ENCODE peak calls at places on chromosomes 1 and 21, in ten cellular contexts. Y is ecto neural progenitor cell, F is Caki2, C is hepatocyte, I is NCI-H510A, S is lower lobe of right lung, A is mesothelial cell of epicardium, X is globus pallidus, Q is DMS153, T is epithelial cell of prostate. J is an unnamed sample.

GRCh38 chr21:45857761-45858160 is 123.8 kb upstream of the COL6A1 start:
- DNase-seq in Y (peak), F (no peak), C (no peak), I (no peak), S (no peak), A (no peak), X (no peak), Q (no peak), T (no peak), J (no peak)

GRCh38 chr1:208455821-208456220 is 211.6 kb upstream of the PLXNA2 start:
- DNase-seq in Y (no peak), F (no peak), C (no peak), I (no peak), S (no peak), A (no peak), X (no peak), Q (no peak), T (no peak), J (no peak)

GRCh38 chr1:21762022-21762404 is 20.9 kb downstream of the USP48 start:
- DNase-seq in Y (no peak), F (no peak), C (no peak), I (no peak), S (no peak), A (no peak), X (no peak), Q (no peak), T (no peak), J (no peak)

GRCh38 chr1:14842891-14843290 is 244.4 kb downstream of the KAZN start:
- DNase-seq in Y (no peak), F (no peak), C (no peak), I (no peak), S (no peak), A (no peak), X (no peak), Q (no peak), T (no peak), J (no peak)

GRCh38 chr1:28160677-28161328 is 15.7 kb downstream of the PTAFR start:
- DNase-seq in Y (no peak), F (no peak), C (no peak), I (no peak), S (peak), A (no peak), X (no peak), Q (no peak), T (peak), J (no peak)

GRCh38 chr1:112522621-112523020 is 13.9 kb downstream of the WNT2B start:
- DNase-seq in Y (no peak), F (peak), C (peak), I (no peak), S (no peak), A (no peak), X (no peak), Q (no peak), T (peak), J (no peak)

GRCh38 chr1:43770111-43770510 is 62.8 kb downstream of the ST3GAL3 start:
- DNase-seq in Y (no peak), F (no peak), C (no peak), I (no peak), S (no peak), A (no peak), X (no peak), Q (no peak), T (no peak), J (no peak)

GRCh38 chr1:17128361-17128760 is 9.1 kb upstream of the PADI2 start:
- DNase-seq in Y (no peak), F (peak), C (no peak), I (no peak), S (no peak), A (no peak), X (peak), Q (no peak), T (peak), J (no peak)

GRCh38 chr1:29126198-29126597 is 2.5 kb upstream of the TMEM200B start:
- DNase-seq in Y (no peak), F (no peak), C (no peak), I (no peak), S (peak), A (no peak), X (no peak), Q (no peak), T (no peak), J (no peak)

GRCh38 chr1:214002472-214002871 is 14.7 kb downstream of the PROX1 start:
- DNase-seq in Y (no peak), F (no peak), C (peak), I (peak), S (no peak), A (no peak), X (peak), Q (peak), T (no peak), J (peak)

GRCh38 chr1:9265037-9265436 is 27.7 kb upstream of the SPSB1 start:
- DNase-seq in Y (no peak), F (no peak), C (no peak), I (no peak), S (no peak), A (no peak), X (no peak), Q (no peak), T (no peak), J (no peak)

GRCh38 chr1:56330400-56331026 is 248.8 kb downstream of the PLPP3 start:
- DNase-seq in Y (no peak), F (no peak), C (peak), I (no peak), S (no peak), A (no peak), X (no peak), Q (no peak), T (no peak), J (no peak)

GRCh38 chr1:199780948-199781347 is 246.6 kb upstream of the NR5A2 start:
- DNase-seq in Y (no peak), F (no peak), C (no peak), I (no peak), S (no peak), A (no peak), X (no peak), Q (no peak), T (no peak), J (no peak)

GRCh38 chr1:219659005-219659632 is 46.2 kb upstream of the ZC3H11B start:
- DNase-seq in Y (no peak), F (no peak), C (no peak), I (no peak), S (no peak), A (no peak), X (peak), Q (no peak), T (no peak), J (no peak)

GRCh38 chr1:59045137-59045536 is 251.8 kb upstream of the FGGY start:
- DNase-seq in Y (no peak), F (no peak), C (no peak), I (no peak), S (no peak), A (no peak), X (no peak), Q (no peak), T (no peak), J (no peak)

GRCh38 chr1:245921417-245921816 is 585.7 kb downstream of the SMYD3 start:
- DNase-seq in Y (no peak), F (no peak), C (no peak), I (no peak), S (no peak), A (no peak), X (no peak), Q (no peak), T (no peak), J (no peak)

GRCh38 chr1:6889875-6890480 is 104.7 kb downstream of the CAMTA1 start:
- DNase-seq in Y (no peak), F (peak), C (peak), I (peak), S (peak), A (no peak), X (peak), Q (peak), T (no peak), J (no peak)

GRCh38 chr1:223731076-223731770 is 18.9 kb downstream of the CAPN2 start:
- DNase-seq in Y (no peak), F (no peak), C (peak), I (no peak), S (peak), A (peak), X (peak), Q (no peak), T (no peak), J (no peak)

GRCh38 chr1:99548924-99549605 is 96.8 kb upstream of the PALMD start:
- DNase-seq in Y (no peak), F (no peak), C (peak), I (peak), S (no peak), A (no peak), X (no peak), Q (peak), T (no peak), J (no peak)

GRCh38 chr1:227357229-227358078 is 39.2 kb upstream of the CDC42BPA start:
- DNase-seq in Y (peak), F (peak), C (peak), I (no peak), S (no peak), A (no peak), X (no peak), Q (no peak), T (no peak), J (no peak)

GRCh38 chr1:175208773-175209492 is 16.4 kb upstream of the KIAA0040 start:
- DNase-seq in Y (no peak), F (no peak), C (no peak), I (peak), S (no peak), A (no peak), X (no peak), Q (no peak), T (no peak), J (no peak)

GRCh38 chr1:23984417-23985186 is 4.5 kb upstream of the SRSF10 start:
- DNase-seq in Y (no peak), F (peak), C (peak), I (no peak), S (no peak), A (peak), X (no peak), Q (no peak), T (peak), J (no peak)

GRCh38 chr1:184262119-184262518 is 124.7 kb upstream of the C1orf21 start:
- DNase-seq in Y (no peak), F (no peak), C (no peak), I (no peak), S (no peak), A (no peak), X (no peak), Q (no peak), T (no peak), J (no peak)

GRCh38 chr1:207787776-207788175 is 35.9 kb downstream of the CD46 start:
- DNase-seq in Y (no peak), F (no peak), C (no peak), I (no peak), S (no peak), A (no peak), X (no peak), Q (no peak), T (no peak), J (no peak)

GRCh38 chr1:221667504-221667903 is 74.4 kb downstream of the DUSP10 start:
- DNase-seq in Y (no peak), F (peak), C (peak), I (no peak), S (no peak), A (no peak), X (no peak), Q (no peak), T (peak), J (no peak)

GRCh38 chr1:109438798-109439297 is 12.6 kb upstream of the PSMA5 start:
- DNase-seq in Y (no peak), F (peak), C (peak), I (no peak), S (no peak), A (no peak), X (no peak), Q (no peak), T (no peak), J (no peak)

GRCh38 chr1:156821801-156822200 is 5.2 kb upstream of the SH2D2A start:
- DNase-seq in Y (no peak), F (no peak), C (no peak), I (no peak), S (no peak), A (no peak), X (no peak), Q (no peak), T (no peak), J (no peak)

GRCh38 chr1:204917802-204918201 is 47.1 kb downstream of the NFASC start:
- DNase-seq in Y (no peak), F (no peak), C (no peak), I (no peak), S (no peak), A (no peak), X (no peak), Q (no peak), T (no peak), J (no peak)

GRCh38 chr1:201882665-201883132 is 6.0 kb upstream of the SHISA4 start:
- DNase-seq in Y (no peak), F (peak), C (no peak), I (no peak), S (no peak), A (no peak), X (no peak), Q (no peak), T (no peak), J (no peak)

GRCh38 chr1:206708058-206708457 is 23.4 kb downstream of the MAPKAPK2 start:
- DNase-seq in Y (no peak), F (no peak), C (no peak), I (no peak), S (no peak), A (no peak), X (no peak), Q (no peak), T (no peak), J (no peak)

GRCh38 chr1:161198877-161199431 is at the start of gene ADAMTS4:
- DNase-seq in Y (peak), F (no peak), C (peak), I (no peak), S (no peak), A (no peak), X (peak), Q (no peak), T (no peak), J (peak)

GRCh38 chr1:16677552-16678423 is 11.0 kb upstream of the RNU1-3 start:
- DNase-seq in Y (peak), F (peak), C (no peak), I (no peak), S (peak), A (no peak), X (peak), Q (peak), T (peak), J (no peak)

GRCh38 chr1:23282967-23283366 is 61.1 kb downstream of the HNRNPR start:
- DNase-seq in Y (no peak), F (peak), C (no peak), I (no peak), S (no peak), A (no peak), X (no peak), Q (no peak), T (no peak), J (no peak)

GRCh38 chr1:155009742-155010141 is 7.1 kb downstream of the ZBTB7B start:
- DNase-seq in Y (no peak), F (no peak), C (no peak), I (no peak), S (no peak), A (no peak), X (no peak), Q (no peak), T (no peak), J (no peak)

GRCh38 chr1:164320780-164321683 is 238.0 kb upstream of the PBX1 start:
- DNase-seq in Y (peak), F (no peak), C (peak), I (peak), S (peak), A (peak), X (peak), Q (peak), T (no peak), J (peak)

GRCh38 chr1:91712981-91713841 is 172.7 kb downstream of the TGFBR3 start:
- DNase-seq in Y (no peak), F (no peak), C (peak), I (no peak), S (no peak), A (no peak), X (no peak), Q (no peak), T (no peak), J (no peak)

GRCh38 chr1:87252406-87252805 is 76.3 kb upstream of the LMO4 start:
- DNase-seq in Y (no peak), F (no peak), C (no peak), I (no peak), S (no peak), A (no peak), X (no peak), Q (no peak), T (no peak), J (no peak)